ENCODE peak calls at places on chromosomes 7 and 10, in six cellular contexts. One of them, this sample, is unnamed.

GRCh38 chr7:26718063-26718462 is 146.3 kb downstream of the SKAP2 start:
- DNase-seq in AG04450: no peak
- DNase-seq in stimulated activated CD4-positive, alpha-beta T cell treated with anti-CD3 and anti-CD28 coated beads, Interleukin-12 subunit alpha, Interleukin-12 subunit beta, amount 100 ng/mL, for 4 hours: no peak
- DNase-seq in RCC 7860: no peak
- DNase-seq in adrenal gland: no peak
- DNase-seq in NCI-H1092: no peak
- DNase-seq in this sample: no peak

GRCh38 chr7:158843775-158844174 is 12.6 kb upstream of the DYNC2I1 start:
- DNase-seq in AG04450: no peak
- DNase-seq in adrenal gland: no peak
- DNase-seq in NCI-H1092: no peak
- DNase-seq in RCC 7860: no peak
- DNase-seq in stimulated activated CD4-positive, alpha-beta T cell treated with anti-CD3 and anti-CD28 coated beads, Interleukin-12 subunit alpha, Interleukin-12 subunit beta, amount 100 ng/mL, for 4 hours: no peak
- DNase-seq in this sample: no peak

GRCh38 chr7:132296820-132297219 is 279.4 kb downstream of the PLXNA4 start:
- DNase-seq in RCC 7860: no peak
- DNase-seq in adrenal gland: no peak
- DNase-seq in stimulated activated CD4-positive, alpha-beta T cell treated with anti-CD3 and anti-CD28 coated beads, Interleukin-12 subunit alpha, Interleukin-12 subunit beta, amount 100 ng/mL, for 4 hours: no peak
- DNase-seq in NCI-H1092: no peak
- DNase-seq in AG04450: no peak
- DNase-seq in this sample: no peak

GRCh38 chr7:22338875-22339274 is 18.1 kb downstream of the RAPGEF5 start:
- DNase-seq in AG04450: no peak
- DNase-seq in adrenal gland: no peak
- DNase-seq in RCC 7860: no peak
- DNase-seq in stimulated activated CD4-positive, alpha-beta T cell treated with anti-CD3 and anti-CD28 coated beads, Interleukin-12 subunit alpha, Interleukin-12 subunit beta, amount 100 ng/mL, for 4 hours: no peak
- DNase-seq in NCI-H1092: no peak
- DNase-seq in this sample: no peak

GRCh38 chr10:68954904-68955303 is 1.1 kb upstream of the DDX21 start:
- DNase-seq in AG04450: no peak
- DNase-seq in adrenal gland: no peak
- DNase-seq in NCI-H1092: no peak
- DNase-seq in RCC 7860: no peak
- DNase-seq in stimulated activated CD4-positive, alpha-beta T cell treated with anti-CD3 and anti-CD28 coated beads, Interleukin-12 subunit alpha, Interleukin-12 subunit beta, amount 100 ng/mL, for 4 hours: no peak
- DNase-seq in this sample: no peak

GRCh38 chr7:116425647-116426209 is 73.8 kb upstream of the CAV2 start:
- DNase-seq in NCI-H1092: no peak
- DNase-seq in stimulated activated CD4-positive, alpha-beta T cell treated with anti-CD3 and anti-CD28 coated beads, Interleukin-12 subunit alpha, Interleukin-12 subunit beta, amount 100 ng/mL, for 4 hours: no peak
- DNase-seq in adrenal gland: no peak
- DNase-seq in RCC 7860: no peak
- DNase-seq in AG04450: peak
- DNase-seq in this sample: no peak

GRCh38 chr7:71574153-71574894 is 442.4 kb downstream of the GALNT17 start:
- DNase-seq in adrenal gland: no peak
- DNase-seq in NCI-H1092: no peak
- DNase-seq in AG04450: no peak
- DNase-seq in RCC 7860: no peak
- DNase-seq in stimulated activated CD4-positive, alpha-beta T cell treated with anti-CD3 and anti-CD28 coated beads, Interleukin-12 subunit alpha, Interleukin-12 subunit beta, amount 100 ng/mL, for 4 hours: no peak
- DNase-seq in this sample: no peak

GRCh38 chr10:132141076-132141475 is 45.7 kb upstream of the DPYSL4 start:
- DNase-seq in RCC 7860: no peak
- DNase-seq in adrenal gland: no peak
- DNase-seq in stimulated activated CD4-positive, alpha-beta T cell treated with anti-CD3 and anti-CD28 coated beads, Interleukin-12 subunit alpha, Interleukin-12 subunit beta, amount 100 ng/mL, for 4 hours: no peak
- DNase-seq in AG04450: no peak
- DNase-seq in NCI-H1092: no peak
- DNase-seq in this sample: no peak

GRCh38 chr10:102673961-102674511 is 29.8 kb downstream of the TRIM8 start:
- DNase-seq in adrenal gland: peak
- DNase-seq in stimulated activated CD4-positive, alpha-beta T cell treated with anti-CD3 and anti-CD28 coated beads, Interleukin-12 subunit alpha, Interleukin-12 subunit beta, amount 100 ng/mL, for 4 hours: peak
- DNase-seq in AG04450: no peak
- DNase-seq in RCC 7860: peak
- DNase-seq in NCI-H1092: peak
- DNase-seq in this sample: peak

This sample was measured in NCI-H1105 treated with DMSO at 0.1 percent for 48 hours.